ENCODE peak calls at places on chromosomes 13 and 19, in five cellular contexts. Y is omental fat pad, D is kidney, H is HFFc6, R is tibial artery. F is an unnamed sample.

GRCh38 chr19:40217027-40217810 is 965 bp downstream of the TTC9B start:
- DNase-seq in R (no peak), Y (no peak), H (no peak), D (no peak), F (no peak)

GRCh38 chr13:75251188-75251587 is 230.8 kb downstream of the TBC1D4 start:
- DNase-seq in D (no peak), R (no peak), H (no peak), Y (no peak), F (no peak)

GRCh38 chr13:62375653-62376052 is 960.0 kb upstream of the PCDH20 start:
- DNase-seq in R (no peak), Y (no peak), D (no peak), H (no peak), F (no peak)

GRCh38 chr19:2233601-2234280 is 2.4 kb downstream of the PLEKHJ1 start:
- DNase-seq in R (no peak), Y (no peak), D (no peak), H (no peak), F (no peak)

GRCh38 chr19:1469936-1470863 is 8.8 kb downstream of the C19orf25 start:
- DNase-seq in R (no peak), H (no peak), D (peak; percentile 81), Y (no peak), F (no peak)

GRCh38 chr13:45063261-45063870 is 56.9 kb upstream of the GTF2F2 start:
- DNase-seq in D (no peak), H (peak; percentile 60), R (no peak), Y (no peak), F (no peak)

GRCh38 chr19:30968210-30968609 is 381.0 kb downstream of the TSHZ3 start:
- DNase-seq in R (no peak), H (no peak), Y (no peak), D (no peak), F (no peak)

GRCh38 chr13:106612688-106613087 is 44.8 kb upstream of the ARGLU1 start:
- DNase-seq in D (peak; percentile 82), R (peak; percentile 82), Y (peak; percentile 70), H (no peak), F (no peak)

GRCh38 chr19:6354098-6354674 is 7.1 kb upstream of the CLPP start:
- DNase-seq in Y (no peak), R (no peak), D (peak; percentile 8), H (no peak), F (no peak)

GRCh38 chr13:110248449-110249143 is 58.4 kb downstream of the COL4A1 start:
- DNase-seq in Y (no peak), H (no peak), D (no peak), R (no peak), F (no peak)

GRCh38 chr13:94764576-94765321 is 52.4 kb upstream of the SOX21 start:
- DNase-seq in Y (no peak), R (no peak), D (no peak), H (no peak), F (no peak)

GRCh38 chr13:91359566-91359965 is 12.1 kb downstream of the MIR17HG start:
- DNase-seq in D (no peak), Y (no peak), H (no peak), R (no peak), F (no peak)

GRCh38 chr19:44609219-44609618 is 4.1 kb upstream of the IGSF23 start:
- DNase-seq in R (no peak), H (no peak), Y (no peak), D (no peak), F (no peak)

GRCh38 chr19:46863818-46864629 is 3.2 kb downstream of the ARHGAP35 start:
- DNase-seq in D (no peak), R (no peak), Y (no peak), H (peak; percentile 55), F (no peak)

GRCh38 chr19:4014541-4015491 is 7.3 kb downstream of the PIAS4 start:
- DNase-seq in D (peak; percentile 82), Y (no peak), R (no peak), H (no peak), F (no peak)

GRCh38 chr19:4075373-4075772 is 8.7 kb upstream of the ZBTB7A start:
- DNase-seq in D (no peak), H (no peak), Y (no peak), R (no peak), F (no peak)

GRCh38 chr19:55460670-55461258 is 678 bp downstream of the ISOC2 start:
- DNase-seq in D (peak; percentile 92), Y (peak; percentile 82), R (peak; percentile 83), H (peak; percentile 48), F (no peak)

GRCh38 chr13:49295231-49295630 is 47.5 kb downstream of the CDADC1 start:
- DNase-seq in R (no peak), H (no peak), D (no peak), Y (no peak), F (no peak)

GRCh38 chr19:13842294-13843103 is 34.4 kb upstream of the NANOS3 start:
- DNase-seq in R (peak; percentile 89), D (peak; percentile 97), H (peak; percentile 75), Y (no peak), F (peak; percentile 93)

GRCh38 chr19:38735257-38735686 is 9.0 kb downstream of the CAPN12 start:
- DNase-seq in H (no peak), D (peak; percentile 83), Y (no peak), R (no peak), F (no peak)

GRCh38 chr13:113935081-113935511 is 38.8 kb downstream of the C13orf46 start:
- DNase-seq in H (no peak), D (peak; percentile 68), R (peak; percentile 53), Y (no peak), F (no peak)

GRCh38 chr19:1177322-1178114 is 3.5 kb upstream of the SBNO2 start:
- DNase-seq in R (peak; percentile 68), D (peak; percentile 84), Y (no peak), H (peak; percentile 94), F (no peak)

GRCh38 chr13:88196106-88196505 is 524.9 kb downstream of the SLITRK5 start:
- DNase-seq in D (no peak), Y (no peak), R (no peak), H (no peak), F (no peak)

GRCh38 chr19:50046649-50047503 is 21.1 kb downstream of the ZNF473 start:
- DNase-seq in D (no peak), R (peak; percentile 66), H (no peak), Y (peak; percentile 74), F (no peak)

GRCh38 chr13:24176351-24177101 is 16.0 kb downstream of the SPATA13 start:
- DNase-seq in R (no peak), H (no peak), Y (no peak), D (no peak), F (no peak)

GRCh38 chr13:111526922-111527321 is 206.5 kb downstream of the TEX29 start:
- DNase-seq in H (no peak), D (no peak), Y (no peak), R (no peak), F (no peak)

GRCh38 chr19:16589917-16590316 is 17.7 kb upstream of the SLC35E1 start:
- DNase-seq in H (no peak), R (no peak), Y (no peak), D (no peak), F (no peak)

GRCh38 chr19:16586477-16586871 is 14.3 kb upstream of the SLC35E1 start:
- DNase-seq in Y (no peak), R (no peak), H (no peak), D (no peak), F (no peak)

GRCh38 chr19:16587031-16588023 is 15.1 kb upstream of the SLC35E1 start:
- DNase-seq in H (peak; percentile 25), R (peak; percentile 52), D (peak; percentile 81), Y (no peak), F (no peak)

GRCh38 chr19:16588824-16589577 is 16.8 kb upstream of the SLC35E1 start:
- DNase-seq in Y (no peak), R (no peak), D (no peak), H (no peak), F (no peak)

DNA sequence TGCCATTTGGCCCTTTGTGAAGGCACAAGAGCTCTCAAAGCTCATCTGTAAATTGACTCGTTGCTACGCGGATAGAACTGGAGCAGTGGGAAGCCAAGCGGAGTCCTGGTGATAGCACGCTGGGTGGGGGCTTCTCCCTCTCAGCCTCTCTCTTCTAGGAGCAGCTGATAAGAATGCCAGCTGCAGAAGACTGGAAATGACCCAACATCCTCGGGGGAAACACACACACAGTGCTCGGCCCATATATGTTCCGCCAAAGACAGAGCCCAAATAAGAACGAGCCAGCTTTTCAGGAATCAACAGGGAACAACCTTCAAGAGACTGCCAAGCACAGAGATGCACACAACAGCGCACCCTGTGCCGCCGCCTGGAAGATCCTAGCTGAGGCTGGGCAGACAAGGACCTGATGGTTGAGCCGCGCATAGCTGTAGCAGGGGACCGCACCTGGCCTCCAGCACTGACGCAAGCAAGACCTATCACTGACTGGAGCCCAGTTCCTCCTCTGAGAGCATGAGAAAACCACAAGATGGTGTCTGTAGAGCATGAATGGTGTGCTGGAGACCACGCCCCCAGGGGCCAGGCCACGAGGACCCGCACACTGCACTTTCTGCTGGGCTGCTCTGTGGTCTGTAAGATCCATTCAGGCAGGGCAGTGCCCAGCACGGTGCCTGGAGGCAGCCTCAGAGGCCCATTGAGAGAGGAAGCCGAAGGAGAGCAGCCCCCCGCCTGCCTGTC is 16.0 kb upstream of the SLC35E1 start:
- DNase-seq in H (no peak), R (no peak), Y (no peak), D (no peak), F (no peak)
- TF ChIP-seq CTCF in H (no peak), R (no peak), Y (no peak), D (no peak), F (no peak)

DNA sequence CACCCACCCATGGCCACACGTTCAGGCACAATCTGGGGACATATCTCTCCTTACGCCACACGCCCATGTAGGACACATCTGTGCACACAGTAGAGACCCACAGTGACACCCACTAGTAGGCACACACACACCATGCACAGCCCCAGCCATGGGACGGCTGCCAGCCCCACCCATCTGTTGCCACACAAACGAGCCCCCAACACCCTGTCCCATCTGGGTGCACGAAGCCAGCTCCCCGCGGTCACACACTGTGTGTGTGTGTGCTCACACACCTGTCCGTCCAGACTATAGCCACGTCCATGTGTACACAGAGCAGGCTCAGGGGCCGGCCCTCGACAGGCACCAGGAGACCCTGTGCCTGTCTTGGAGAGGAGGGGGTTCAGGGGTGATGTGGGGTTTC is 10.6 kb downstream of the ERFL start:
- DNase-seq in H (no peak), D (peak; percentile 45), R (no peak), Y (no peak), F (no peak)
- TF ChIP-seq CTCF in H (no peak), D (no peak), R (no peak), Y (no peak), F (no peak)

GRCh38 chr19:7535993-7536685 is 622 bp downstream of the PNPLA6 start:
- DNase-seq in H (no peak), D (no peak), R (no peak), Y (no peak), F (no peak)
- TF ChIP-seq CTCF in H (no peak), D (no peak), R (no peak), Y (no peak), F (no peak)

GRCh38 chr13:89380101-89380500 is 1708.9 kb downstream of the SLITRK5 start:
- DNase-seq in R (no peak), D (no peak), H (no peak), Y (no peak), F (no peak)

GRCh38 chr13:89372193-89372592 is 1701.0 kb downstream of the SLITRK5 start:
- DNase-seq in R (no peak), H (no peak), Y (no peak), D (no peak), F (no peak)

DNA sequence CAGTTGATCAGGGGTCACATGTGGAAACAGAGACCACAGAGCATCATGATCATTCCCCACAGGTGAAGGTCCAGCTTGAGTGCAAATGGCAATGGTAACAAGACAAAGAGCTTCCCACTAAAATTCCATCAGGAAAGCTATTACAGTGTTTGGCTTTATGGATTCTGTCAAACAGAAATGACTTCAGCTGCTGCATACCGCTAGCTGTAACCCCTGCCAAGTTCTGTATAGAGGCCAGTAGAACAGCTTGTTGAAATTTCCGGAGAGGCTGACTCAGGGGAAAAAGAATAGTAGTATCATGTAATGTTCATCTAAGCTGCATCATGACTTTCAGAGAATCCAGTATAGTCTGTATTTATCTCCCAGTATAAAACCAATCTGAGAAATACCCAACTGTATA is 1704.7 kb downstream of the SLITRK5 start:
- DNase-seq in R (no peak), H (no peak), D (no peak), Y (no peak), F (no peak)
- TF ChIP-seq CTCF in R (no peak), H (no peak), D (no peak), Y (no peak), F (no peak)

F was measured in osteocyte.